ENCODE peak calls at places on chromosomes 3 and 15, in eight cellular contexts. X is astrocyte; L is mucosa of descending colon; M is CD8-positive, alpha-beta memory T cell; A is PC-3; H is CD8-positive, alpha-beta T cell; J is mammary epithelial cell; W is neural progenitor cell. P is an unnamed sample. For H3K36me3, the result is how much of the 10 kb centered on the place peaks cover.

GRCh38 chr3:149180057-149180573 is 41.5 kb downstream of the CP start:
- DNase-seq in X (peak), L (no peak), M (no peak), A (peak), H (no peak), J (peak), W (no peak), P (no peak)

GRCh38 chr3:12938258-12938711 is 96.9 kb upstream of the RPL32 start:
- DNase-seq in X (no peak), L (no peak), M (no peak), A (no peak), H (no peak), J (no peak), W (no peak), P (no peak)

GRCh38 chr3:120875507-120875906 is 32.5 kb upstream of the STXBP5L start:
- DNase-seq in X (no peak), L (no peak), M (no peak), A (no peak), H (no peak), J (no peak), W (no peak), P (no peak)

GRCh38 chr15:41989573-41990242 is 17.4 kb upstream of the EHD4 start:
- DNase-seq in X (peak), L (peak), M (peak), A (peak), H (peak), J (peak), W (peak), P (peak)

GRCh38 chr3:179504371-179504770 is 53.1 kb upstream of the GNB4 start:
- DNase-seq in X (no peak), L (no peak), M (no peak), A (no peak), H (no peak), J (no peak), W (no peak), P (no peak)

GRCh38 chr3:113193298-113193697 is 18.1 kb upstream of the BOC start:
- DNase-seq in X (no peak), L (no peak), M (no peak), A (no peak), H (no peak), J (no peak), W (peak), P (no peak)

GRCh38 chr3:17799312-17799711 is 56.9 kb upstream of the TBC1D5 start:
- DNase-seq in X (no peak), L (no peak), M (no peak), A (no peak), H (no peak), J (no peak), W (no peak), P (no peak)

GRCh38 chr3:49900491-49901153 is 3.1 kb downstream of the MST1R start:
- DNase-seq in X (peak), L (peak), M (no peak), A (peak), H (no peak), J (peak), W (no peak), P (no peak)

GRCh38 chr3:184336484-184337230 is 743 bp upstream of the FAM131A start:
- DNase-seq in X (peak), L (peak), M (no peak), A (peak), H (no peak), J (peak), W (peak), P (no peak)

GRCh38 chr3:14113964-14114667 is 10.6 kb downstream of the CHCHD4 start:
- DNase-seq in X (no peak), L (no peak), M (no peak), A (peak), H (no peak), J (no peak), W (peak), P (no peak)

GRCh38 chr3:30227571-30228301 is 378.7 kb upstream of the TGFBR2 start:
- DNase-seq in X (peak), L (no peak), M (no peak), A (peak), H (no peak), J (peak), W (no peak), P (peak)

GRCh38 chr3:67329358-67329757 is 325.1 kb downstream of the SUCLG2 start:
- DNase-seq in X (no peak), L (no peak), M (no peak), A (no peak), H (no peak), J (no peak), W (no peak), P (peak)

GRCh38 chr3:96267577-96267976 is 546.8 kb upstream of the EPHA6 start:
- DNase-seq in X (no peak), L (no peak), M (no peak), A (peak), H (no peak), J (no peak), W (no peak), P (no peak)

GRCh38 chr3:38608086-38608775 is 41.3 kb downstream of the SCN5A start:
- DNase-seq in X (no peak), L (no peak), M (no peak), A (no peak), H (no peak), J (no peak), W (no peak), P (no peak)

GRCh38 chr3:4394048-4394447 is 73.0 kb downstream of the SUMF1 start:
- DNase-seq in X (peak), L (no peak), M (peak), A (no peak), H (no peak), J (no peak), W (no peak), P (no peak)

GRCh38 chr3:178500631-178501030 is 35.6 kb upstream of the KCNMB2 start:
- DNase-seq in X (peak), L (no peak), M (no peak), A (peak), H (no peak), J (no peak), W (no peak), P (no peak)

GRCh38 chr3:160661660-160662059 is 15.3 kb upstream of the ARL14 start:
- DNase-seq in X (peak), L (no peak), M (no peak), A (peak), H (no peak), J (no peak), W (peak), P (no peak)

GRCh38 chr3:94734201-94734600 is 671.3 kb downstream of the NSUN3 start:
- DNase-seq in X (no peak), L (no peak), M (no peak), A (no peak), H (no peak), J (no peak), W (peak), P (no peak)

GRCh38 chr15:71997691-71998090 is 120.3 kb downstream of the MYO9A start:
- DNase-seq in X (peak), L (no peak), M (no peak), A (no peak), H (no peak), J (peak), W (no peak), P (no peak)

GRCh38 chr3:58466899-58467563 is 24.9 kb upstream of the KCTD6 start:
- DNase-seq in X (no peak), L (no peak), M (no peak), A (no peak), H (no peak), J (no peak), W (no peak), P (no peak)
- H3K4me3 ChIP-seq in X (no peak), L (no peak), M (no peak), A (no peak), H (no peak), J (no peak), W (no peak), P (no peak)

GRCh38 chr15:70055601-70056051 is 42.1 kb downstream of the TLE3 start:
- DNase-seq in X (no peak), L (no peak), M (no peak), A (no peak), H (no peak), J (no peak), W (no peak), P (no peak)

GRCh38 chr15:70053006-70053702 is 44.6 kb downstream of the TLE3 start:
- DNase-seq in X (no peak), L (no peak), M (no peak), A (no peak), H (no peak), J (no peak), W (no peak), P (no peak)

GRCh38 chr15:70054884-70055387 is 42.8 kb downstream of the TLE3 start:
- DNase-seq in X (no peak), L (no peak), M (no peak), A (no peak), H (no peak), J (no peak), W (no peak), P (no peak)

GRCh38 chr15:70053703-70054229 is 44.0 kb downstream of the TLE3 start:
- DNase-seq in X (no peak), L (no peak), M (no peak), A (no peak), H (no peak), J (no peak), W (no peak), P (no peak)

GRCh38 chr15:70054366-70054765 is 43.4 kb downstream of the TLE3 start:
- DNase-seq in X (no peak), L (no peak), M (no peak), A (no peak), H (no peak), J (no peak), W (no peak), P (no peak)
- H3K36me3 ChIP-seq in X (under half), L (under half), M (half or more), A (under half), H (half or more), J (under half), W (under half), P (half or more)

GRCh38 chr3:69252141-69252540 is 129.7 kb upstream of the LMOD3 start:
- DNase-seq in X (no peak), L (no peak), M (no peak), A (no peak), H (no peak), J (no peak), W (no peak), P (no peak)

GRCh38 chr3:69251078-69251805 is 128.8 kb upstream of the LMOD3 start:
- DNase-seq in X (no peak), L (no peak), M (no peak), A (no peak), H (no peak), J (no peak), W (peak), P (no peak)

GRCh38 chr3:69249001-69249400 is 126.6 kb upstream of the LMOD3 start:
- DNase-seq in X (no peak), L (no peak), M (no peak), A (no peak), H (no peak), J (no peak), W (no peak), P (no peak)

GRCh38 chr3:69248394-69248793 is 126.0 kb upstream of the LMOD3 start:
- DNase-seq in X (no peak), L (no peak), M (no peak), A (no peak), H (no peak), J (no peak), W (no peak), P (no peak)

GRCh38 chr3:69250014-69250413 is 127.6 kb upstream of the LMOD3 start:
- DNase-seq in X (peak), L (no peak), M (no peak), A (no peak), H (no peak), J (no peak), W (peak), P (peak)
- H3K4me3 ChIP-seq in X (peak), L (no peak), M (no peak), A (no peak), H (no peak), J (no peak), W (no peak), P (peak)

DNA sequence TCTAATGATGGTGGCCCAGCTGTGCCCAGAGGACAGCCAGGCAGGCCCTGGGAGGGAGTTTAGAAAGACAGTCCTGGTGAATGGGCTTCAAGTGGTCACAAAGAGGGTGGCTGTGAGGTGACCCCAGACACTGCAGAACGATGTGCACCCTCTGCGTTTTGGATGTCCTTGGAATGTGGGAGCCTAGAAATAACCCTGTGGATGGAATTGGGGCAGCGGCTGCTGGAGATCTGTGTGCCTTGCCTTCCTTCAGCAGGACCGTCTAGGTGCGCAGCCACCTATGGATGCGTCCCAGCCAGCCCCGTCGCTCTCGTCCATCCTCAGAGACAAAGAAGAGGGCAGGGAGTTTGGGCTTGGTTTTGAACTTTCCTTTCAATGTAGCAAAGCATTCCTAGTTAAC is 46.5 kb downstream of the KLHL25 start:
- DNase-seq in X (no peak), L (no peak), M (no peak), A (no peak), H (no peak), J (no peak), W (no peak), P (no peak)
- H3K36me3 ChIP-seq in X (under half), L (under half), M (under half), A (under half), H (under half), J (under half), W (under half), P (half or more)

DNA sequence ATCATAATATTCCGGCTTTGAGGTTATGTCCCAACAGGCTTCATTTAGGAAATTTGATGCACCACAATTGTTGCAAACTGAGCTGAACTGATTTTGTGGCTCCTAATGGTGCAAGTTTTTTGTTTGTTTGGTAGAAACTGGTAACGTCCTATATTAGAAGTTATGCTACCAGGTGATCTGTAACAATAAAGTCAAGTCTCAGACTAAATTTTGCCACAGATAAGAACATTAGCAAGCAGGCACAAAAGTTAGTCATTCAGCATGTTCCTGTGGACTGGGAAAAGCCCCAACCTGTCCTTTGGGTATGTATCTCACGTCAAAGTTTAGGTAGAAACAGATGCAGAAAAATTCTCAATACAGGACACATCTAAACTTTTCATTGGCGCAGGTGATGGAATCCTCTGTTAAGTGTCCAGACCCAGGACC is 120.5 kb downstream of the ATG7 start:
- DNase-seq in X (no peak), L (no peak), M (no peak), A (no peak), H (no peak), J (peak), W (no peak), P (no peak)
- H3K4me3 ChIP-seq in X (no peak), L (no peak), M (no peak), A (no peak), H (no peak), J (no peak), W (no peak), P (no peak)

DNA sequence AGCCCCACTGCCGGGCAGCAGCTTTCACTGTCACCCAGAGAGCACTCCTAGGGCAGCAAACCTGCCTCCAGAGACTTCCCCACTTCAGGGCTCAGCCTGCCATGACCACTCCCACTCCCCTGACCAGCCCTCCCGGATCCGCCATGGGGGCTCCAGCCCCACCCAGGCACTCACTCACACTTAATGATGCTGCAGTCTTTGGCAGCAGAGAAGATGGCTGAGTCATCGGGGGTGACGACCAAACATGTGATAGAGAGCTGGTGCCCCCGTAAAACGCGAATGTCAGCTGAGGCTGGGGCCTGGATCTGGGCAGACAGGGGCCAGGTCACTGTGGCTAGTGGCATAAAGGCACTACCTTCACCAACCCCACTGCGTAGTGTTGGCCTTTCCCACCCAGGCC is 4.7 kb downstream of the RRP9 start:
- DNase-seq in X (peak), L (no peak), M (no peak), A (peak), H (no peak), J (no peak), W (no peak), P (no peak)
- H3K36me3 ChIP-seq in X (under half), L (under half), M (under half), A (half or more), H (under half), J (under half), W (under half), P (half or more)

GRCh38 chr3:137761563-137762503 is 2.3 kb upstream of the SOX14 start:
- DNase-seq in X (no peak), L (peak), M (no peak), A (no peak), H (no peak), J (no peak), W (peak), P (no peak)

GRCh38 chr3:137764001-137764433 is at the start of gene SOX14:
- DNase-seq in X (no peak), L (peak), M (no peak), A (no peak), H (no peak), J (no peak), W (peak), P (no peak)

GRCh38 chr3:137763594-137763938 is 549 bp upstream of the SOX14 start:
- DNase-seq in X (no peak), L (no peak), M (no peak), A (no peak), H (no peak), J (no peak), W (peak), P (no peak)

GRCh38 chr3:137764563-137765309 is 621 bp downstream of the SOX14 start:
- DNase-seq in X (no peak), L (peak), M (no peak), A (no peak), H (no peak), J (no peak), W (peak), P (no peak)

DNA sequence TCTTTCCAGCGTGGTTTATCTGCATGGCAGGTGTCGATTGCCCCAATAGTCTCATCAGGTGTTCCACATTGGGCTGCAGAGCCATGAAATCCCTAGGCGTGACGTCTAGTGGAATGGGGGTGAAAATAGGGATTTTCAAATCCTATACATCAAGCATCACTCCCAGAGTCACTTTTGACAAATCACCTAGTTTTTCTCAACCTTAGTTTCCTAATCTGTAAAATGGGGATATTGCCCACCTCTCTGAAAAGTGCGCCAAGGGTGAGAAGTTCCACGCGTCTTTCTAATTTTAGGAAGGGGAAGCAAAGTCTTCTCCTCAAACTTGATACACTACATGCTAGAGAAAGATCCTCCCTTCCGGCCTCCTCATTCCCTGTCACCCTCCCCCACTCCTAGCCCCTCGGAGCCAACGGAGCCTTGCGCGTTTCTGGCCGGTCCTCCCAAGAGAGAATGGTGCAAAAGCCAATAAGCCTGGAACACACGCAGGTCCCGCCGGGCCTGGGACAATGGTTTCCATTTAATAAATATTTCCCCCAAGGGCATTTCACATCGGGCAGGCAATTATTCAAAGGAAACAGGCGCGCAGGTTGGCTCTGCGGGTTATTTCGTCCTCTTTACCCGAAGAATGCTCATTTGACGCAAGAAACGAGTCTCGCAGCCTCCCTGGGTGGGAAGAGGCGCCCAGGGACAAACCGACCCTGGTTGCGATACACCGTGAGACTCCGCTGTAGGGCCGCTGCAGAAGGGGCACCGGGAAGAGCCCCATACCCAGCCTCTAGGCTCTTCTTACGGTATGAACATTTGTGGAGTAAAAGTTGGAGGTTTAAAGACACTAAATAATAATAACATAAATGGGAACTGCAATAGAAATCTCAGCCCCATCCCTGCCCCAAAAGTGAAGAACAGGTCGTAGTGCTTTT is 1.2 kb upstream of the SOX14 start:
- DNase-seq in X (no peak), L (no peak), M (no peak), A (no peak), H (no peak), J (no peak), W (no peak), P (no peak)
- H3K4me3 ChIP-seq in X (no peak), L (no peak), M (no peak), A (no peak), H (no peak), J (no peak), W (peak), P (no peak)